ENCODE peak calls at places on chromosomes 4 and X, in seven cellular contexts. One of them, this sample, is unnamed.

GRCh38 chr4:133084421-133084820 is 64.7 kb upstream of the PCDH10 start:
- DNase-seq in sigmoid colon: no peak
- DNase-seq in tibial artery: no peak
- DNase-seq in fibroblast of the aortic adventitia: no peak
- DNase-seq in epithelial cell of esophagus: no peak
- DNase-seq in psoas muscle: no peak
- DNase-seq in lung: no peak
- DNase-seq in this sample: no peak

GRCh38 chrX:80576267-80576666 is 156.0 kb downstream of the TENT5D start:
- DNase-seq in sigmoid colon: no peak
- DNase-seq in tibial artery: no peak
- DNase-seq in fibroblast of the aortic adventitia: peak
- DNase-seq in epithelial cell of esophagus: no peak
- DNase-seq in psoas muscle: no peak
- DNase-seq in lung: no peak
- DNase-seq in this sample: no peak

GRCh38 chrX:42536286-42536685 is 241.7 kb downstream of the PPP1R2C start:
- DNase-seq in sigmoid colon: no peak
- DNase-seq in tibial artery: no peak
- DNase-seq in fibroblast of the aortic adventitia: no peak
- DNase-seq in epithelial cell of esophagus: no peak
- DNase-seq in psoas muscle: no peak
- DNase-seq in lung: no peak
- DNase-seq in this sample: no peak

GRCh38 chr4:130054895-130055294 is 958.9 kb downstream of the C4orf33 start:
- DNase-seq in sigmoid colon: no peak
- DNase-seq in tibial artery: no peak
- DNase-seq in fibroblast of the aortic adventitia: no peak
- DNase-seq in epithelial cell of esophagus: no peak
- DNase-seq in psoas muscle: no peak
- DNase-seq in lung: no peak
- DNase-seq in this sample: no peak

GRCh38 chrX:153889123-153889522 is 3.1 kb upstream of the L1CAM start:
- DNase-seq in sigmoid colon: no peak
- DNase-seq in tibial artery: no peak
- DNase-seq in fibroblast of the aortic adventitia: no peak
- DNase-seq in epithelial cell of esophagus: no peak
- DNase-seq in psoas muscle: no peak
- DNase-seq in lung: no peak
- DNase-seq in this sample: no peak

GRCh38 chr4:123096038-123096437 is 173.6 kb upstream of the NUDT6 start:
- DNase-seq in sigmoid colon: no peak
- DNase-seq in tibial artery: no peak
- DNase-seq in fibroblast of the aortic adventitia: no peak
- DNase-seq in epithelial cell of esophagus: peak
- DNase-seq in psoas muscle: no peak
- DNase-seq in lung: no peak
- DNase-seq in this sample: peak

GRCh38 chr4:76697129-76697803 is 200.7 kb downstream of the SOWAHB start:
- DNase-seq in sigmoid colon: no peak
- DNase-seq in tibial artery: no peak
- DNase-seq in fibroblast of the aortic adventitia: no peak
- DNase-seq in epithelial cell of esophagus: no peak
- DNase-seq in psoas muscle: no peak
- DNase-seq in lung: no peak
- DNase-seq in this sample: no peak

GRCh38 chrX:40035726-40036125 is 62.0 kb downstream of the BCOR start:
- DNase-seq in sigmoid colon: no peak
- DNase-seq in tibial artery: no peak
- DNase-seq in fibroblast of the aortic adventitia: no peak
- DNase-seq in epithelial cell of esophagus: no peak
- DNase-seq in psoas muscle: no peak
- DNase-seq in lung: no peak
- DNase-seq in this sample: no peak

GRCh38 chr4:89283226-89283974 is 24.2 kb downstream of the GPRIN3 start:
- DNase-seq in sigmoid colon: no peak
- DNase-seq in tibial artery: no peak
- DNase-seq in fibroblast of the aortic adventitia: peak
- DNase-seq in epithelial cell of esophagus: peak
- DNase-seq in psoas muscle: no peak
- DNase-seq in lung: no peak
- DNase-seq in this sample: peak

GRCh38 chr4:121139533-121140222 is 24.4 kb downstream of the TNIP3 start:
- DNase-seq in sigmoid colon: no peak
- DNase-seq in tibial artery: no peak
- DNase-seq in fibroblast of the aortic adventitia: peak
- DNase-seq in epithelial cell of esophagus: peak
- DNase-seq in psoas muscle: no peak
- DNase-seq in lung: no peak
- DNase-seq in this sample: peak

GRCh38 chr4:184460495-184461285 is 13.7 kb downstream of the IRF2 start:
- DNase-seq in sigmoid colon: no peak
- DNase-seq in tibial artery: no peak
- DNase-seq in fibroblast of the aortic adventitia: no peak
- DNase-seq in epithelial cell of esophagus: no peak
- DNase-seq in psoas muscle: no peak
- DNase-seq in lung: no peak
- DNase-seq in this sample: no peak

GRCh38 chrX:121085612-121086010 is 38.2 kb downstream of the GLUD2 start:
- DNase-seq in sigmoid colon: no peak
- DNase-seq in tibial artery: no peak
- DNase-seq in fibroblast of the aortic adventitia: no peak
- DNase-seq in epithelial cell of esophagus: no peak
- DNase-seq in psoas muscle: no peak
- DNase-seq in lung: no peak
- DNase-seq in this sample: no peak

GRCh38 chr4:30950737-30951136 is 230.6 kb downstream of the PCDH7 start:
- DNase-seq in sigmoid colon: no peak
- DNase-seq in tibial artery: no peak
- DNase-seq in fibroblast of the aortic adventitia: no peak
- DNase-seq in epithelial cell of esophagus: peak
- DNase-seq in psoas muscle: no peak
- DNase-seq in lung: no peak
- DNase-seq in this sample: peak

GRCh38 chr4:6391186-6391851 is 81.1 kb downstream of the PPP2R2C start:
- DNase-seq in sigmoid colon: no peak
- DNase-seq in tibial artery: no peak
- DNase-seq in fibroblast of the aortic adventitia: no peak
- DNase-seq in epithelial cell of esophagus: peak
- DNase-seq in psoas muscle: no peak
- DNase-seq in lung: no peak
- DNase-seq in this sample: no peak

GRCh38 chrX:8647176-8647575 is 84.8 kb downstream of the ANOS1 start:
- DNase-seq in sigmoid colon: no peak
- DNase-seq in tibial artery: no peak
- DNase-seq in fibroblast of the aortic adventitia: no peak
- DNase-seq in epithelial cell of esophagus: peak
- DNase-seq in psoas muscle: no peak
- DNase-seq in lung: no peak
- DNase-seq in this sample: no peak

GRCh38 chr4:1382776-1383727 is 23.2 kb downstream of the NKX1-1 start:
- DNase-seq in sigmoid colon: peak
- DNase-seq in tibial artery: no peak
- DNase-seq in fibroblast of the aortic adventitia: no peak
- DNase-seq in epithelial cell of esophagus: no peak
- DNase-seq in psoas muscle: no peak
- DNase-seq in lung: no peak
- DNase-seq in this sample: no peak

GRCh38 chr4:61531188-61531587 is 331.1 kb downstream of the ADGRL3 start:
- DNase-seq in sigmoid colon: no peak
- DNase-seq in tibial artery: no peak
- DNase-seq in fibroblast of the aortic adventitia: no peak
- DNase-seq in epithelial cell of esophagus: no peak
- DNase-seq in psoas muscle: no peak
- DNase-seq in lung: no peak
- DNase-seq in this sample: no peak

GRCh38 chr4:150493846-150494245 is 88.1 kb upstream of the MAB21L2 start:
- DNase-seq in sigmoid colon: no peak
- DNase-seq in tibial artery: no peak
- DNase-seq in fibroblast of the aortic adventitia: peak
- DNase-seq in epithelial cell of esophagus: peak
- DNase-seq in psoas muscle: no peak
- DNase-seq in lung: no peak
- DNase-seq in this sample: no peak

GRCh38 chrX:421646-422325 is 35.1 kb upstream of the PPP2R3B start:
- DNase-seq in sigmoid colon: no peak
- DNase-seq in tibial artery: no peak
- DNase-seq in fibroblast of the aortic adventitia: no peak
- DNase-seq in epithelial cell of esophagus: no peak
- DNase-seq in psoas muscle: peak
- DNase-seq in lung: no peak
- DNase-seq in this sample: no peak

GRCh38 chr4:107631568-107631967 is 88.5 kb downstream of the PAPSS1 start:
- DNase-seq in sigmoid colon: peak
- DNase-seq in tibial artery: no peak
- DNase-seq in fibroblast of the aortic adventitia: peak
- DNase-seq in epithelial cell of esophagus: no peak
- DNase-seq in psoas muscle: no peak
- DNase-seq in lung: no peak
- DNase-seq in this sample: no peak

GRCh38 chr4:177442623-177443155 is 452 bp upstream of the AGA start:
- DNase-seq in sigmoid colon: no peak
- DNase-seq in tibial artery: no peak
- DNase-seq in fibroblast of the aortic adventitia: no peak
- DNase-seq in epithelial cell of esophagus: peak
- DNase-seq in psoas muscle: no peak
- DNase-seq in lung: no peak
- DNase-seq in this sample: no peak

GRCh38 chrX:84715315-84715714 is 213.1 kb upstream of the HDX start:
- DNase-seq in sigmoid colon: no peak
- DNase-seq in tibial artery: no peak
- DNase-seq in fibroblast of the aortic adventitia: no peak
- DNase-seq in epithelial cell of esophagus: no peak
- DNase-seq in psoas muscle: no peak
- DNase-seq in lung: no peak
- DNase-seq in this sample: no peak

DNA sequence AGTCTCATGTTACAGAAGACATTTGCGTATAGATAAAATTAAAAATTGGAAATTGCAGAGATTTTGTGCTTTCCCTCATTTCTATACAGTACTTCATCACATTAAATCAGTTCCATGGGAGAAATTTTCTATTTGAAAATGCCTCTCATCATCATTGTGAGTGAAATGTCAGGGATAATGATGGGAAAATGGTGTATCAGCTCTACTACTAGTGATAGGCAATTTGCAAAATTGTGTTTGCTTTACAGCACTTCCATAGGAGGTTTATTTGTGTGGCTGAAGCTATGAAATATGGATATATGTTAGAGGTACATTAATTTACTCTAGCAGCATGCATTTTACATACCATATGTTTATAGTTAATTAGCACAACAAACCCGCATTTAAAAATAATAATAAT is 21.0 kb upstream of the ANAPC4 start:
- DNase-seq in sigmoid colon: no peak
- DNase-seq in tibial artery: no peak
- DNase-seq in fibroblast of the aortic adventitia: no peak
- DNase-seq in epithelial cell of esophagus: no peak
- DNase-seq in psoas muscle: no peak
- DNase-seq in lung: no peak
- DNase-seq in this sample: no peak
- H3K4me3 ChIP-seq in sigmoid colon: no peak
- H3K4me3 ChIP-seq in tibial artery: no peak
- H3K4me3 ChIP-seq in fibroblast of the aortic adventitia: no peak
- H3K4me3 ChIP-seq in epithelial cell of esophagus: no peak
- H3K4me3 ChIP-seq in psoas muscle: no peak
- H3K4me3 ChIP-seq in lung: no peak
- H3K4me3 ChIP-seq in this sample: no peak

DNA sequence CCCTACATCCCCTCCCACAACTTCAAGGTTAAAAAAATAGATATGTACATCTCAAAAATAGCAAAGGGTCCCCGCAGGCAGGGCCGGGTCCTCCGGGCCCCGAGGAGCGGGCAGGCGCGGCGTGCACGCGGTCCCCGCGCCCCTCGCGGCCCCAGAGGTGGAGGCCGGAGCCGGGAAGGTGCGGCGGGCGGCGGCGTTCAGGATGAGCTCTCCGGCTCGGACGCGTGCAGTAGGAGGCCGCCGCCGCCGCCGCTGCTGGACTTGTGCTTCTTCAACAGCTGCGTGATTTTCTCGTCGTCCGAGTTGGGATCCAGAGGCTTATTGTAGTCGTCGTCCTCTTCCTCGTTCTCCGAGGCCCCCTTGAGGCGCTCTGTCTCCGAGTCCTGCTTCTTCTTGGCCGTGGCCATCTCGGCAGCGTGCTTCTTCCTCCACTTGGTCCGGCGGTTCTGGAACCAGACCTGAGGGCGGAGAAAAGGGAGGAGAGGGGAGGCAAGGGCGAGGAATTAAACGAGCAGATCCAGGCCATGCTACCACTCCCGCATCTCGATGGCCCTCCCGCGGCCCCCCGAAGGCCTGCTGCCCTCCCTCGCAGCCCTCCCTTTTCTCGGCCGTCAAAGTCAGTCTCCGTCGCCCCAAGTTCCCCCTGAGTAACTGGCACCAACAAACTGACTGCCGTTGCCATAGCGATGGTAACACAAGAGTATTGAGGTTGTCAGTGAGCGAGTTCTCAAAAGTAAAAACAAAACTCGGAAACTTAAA is 5.8 kb downstream of the NKX6-1 start:
- DNase-seq in sigmoid colon: no peak
- DNase-seq in tibial artery: no peak
- DNase-seq in fibroblast of the aortic adventitia: peak
- DNase-seq in epithelial cell of esophagus: no peak
- DNase-seq in psoas muscle: peak
- DNase-seq in lung: no peak
- DNase-seq in this sample: peak
- TF ChIP-seq CTCF in sigmoid colon: no peak
- TF ChIP-seq CTCF in tibial artery: no peak
- TF ChIP-seq CTCF in fibroblast of the aortic adventitia: peak
- TF ChIP-seq CTCF in epithelial cell of esophagus: no peak
- TF ChIP-seq CTCF in psoas muscle: no peak
- TF ChIP-seq CTCF in lung: no peak
- TF ChIP-seq CTCF in this sample: peak

GRCh38 chrX:24203072-24203808 is 53.7 kb downstream of the ZFX start:
- DNase-seq in sigmoid colon: no peak
- DNase-seq in tibial artery: no peak
- DNase-seq in fibroblast of the aortic adventitia: no peak
- DNase-seq in epithelial cell of esophagus: no peak
- DNase-seq in psoas muscle: no peak
- DNase-seq in lung: no peak
- DNase-seq in this sample: no peak
- H3K4me3 ChIP-seq in sigmoid colon: no peak
- H3K4me3 ChIP-seq in tibial artery: no peak
- H3K4me3 ChIP-seq in fibroblast of the aortic adventitia: no peak
- H3K4me3 ChIP-seq in epithelial cell of esophagus: no peak
- H3K4me3 ChIP-seq in psoas muscle: no peak
- H3K4me3 ChIP-seq in lung: no peak
- H3K4me3 ChIP-seq in this sample: no peak

DNA sequence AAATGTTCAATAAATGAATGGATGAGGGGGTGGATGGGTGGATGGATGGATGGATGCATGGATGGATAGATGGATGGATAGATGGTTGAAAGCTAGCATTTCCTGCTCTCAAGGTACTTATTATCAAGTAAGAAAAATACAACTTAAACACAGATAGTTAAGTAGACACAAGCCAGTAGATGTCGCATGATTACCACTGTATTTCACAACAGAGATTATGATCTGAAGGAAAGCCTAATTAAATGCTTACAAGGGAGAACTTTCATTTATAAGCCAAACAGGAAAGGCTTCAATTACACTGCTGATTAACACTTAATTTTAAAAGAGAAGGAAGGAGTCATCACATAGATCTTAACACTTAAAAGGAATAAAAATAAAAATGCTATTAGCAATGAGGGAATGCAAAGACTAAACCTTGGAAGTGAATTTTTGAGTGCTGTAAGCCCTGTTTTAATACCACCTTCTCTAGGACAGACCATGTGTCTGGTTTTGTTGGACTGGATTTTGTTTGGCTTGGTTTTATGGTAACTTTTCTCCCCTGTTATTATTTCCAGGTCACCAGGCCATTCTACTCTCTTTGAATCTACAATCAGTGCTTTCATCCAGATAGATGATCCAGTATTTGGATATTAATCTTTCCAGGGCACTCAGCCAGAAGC is 75.4 kb upstream of the SLC39A8 start:
- DNase-seq in sigmoid colon: no peak
- DNase-seq in tibial artery: no peak
- DNase-seq in fibroblast of the aortic adventitia: peak
- DNase-seq in epithelial cell of esophagus: peak
- DNase-seq in psoas muscle: no peak
- DNase-seq in lung: no peak
- DNase-seq in this sample: peak
- TF ChIP-seq CTCF in sigmoid colon: no peak
- TF ChIP-seq CTCF in tibial artery: no peak
- TF ChIP-seq CTCF in fibroblast of the aortic adventitia: peak
- TF ChIP-seq CTCF in epithelial cell of esophagus: peak
- TF ChIP-seq CTCF in psoas muscle: peak
- TF ChIP-seq CTCF in lung: no peak
- TF ChIP-seq CTCF in this sample: peak